ENCODE peak calls at places on chromosome 18, in six cellular contexts. One of them, this sample, is unnamed.
A peak's percentile ranks its signal among the peaks of the same experiment; 100 is the strongest.

GRCh38 chr18:75210274-75211001 is at the start of gene TSHZ1:
- DNase-seq in EH: peak; percentile 92
- DNase-seq in spleen: no peak
- DNase-seq in stimulated activated CD4-positive, alpha-beta T cell treated with anti-CD3 and anti-CD28 coated beads, Interleukin-15, amount 100 ng/mL, for 24 hours: peak; percentile 67
- DNase-seq in uterus: peak; percentile 46
- DNase-seq in RPMI7951: peak; percentile 82
- DNase-seq in this sample: peak; percentile 85

GRCh38 chr18:79825913-79826312 is 28.2 kb downstream of the KCNG2 start:
- DNase-seq in EH: no peak
- DNase-seq in spleen: peak; percentile 91
- DNase-seq in stimulated activated CD4-positive, alpha-beta T cell treated with anti-CD3 and anti-CD28 coated beads, Interleukin-15, amount 100 ng/mL, for 24 hours: no peak
- DNase-seq in uterus: no peak
- DNase-seq in RPMI7951: no peak
- DNase-seq in this sample: no peak

GRCh38 chr18:49015886-49016647 is 65.3 kb upstream of the SMAD7 start:
- DNase-seq in EH: no peak
- DNase-seq in spleen: peak; percentile 41
- DNase-seq in stimulated activated CD4-positive, alpha-beta T cell treated with anti-CD3 and anti-CD28 coated beads, Interleukin-15, amount 100 ng/mL, for 24 hours: no peak
- DNase-seq in uterus: peak; percentile 6
- DNase-seq in RPMI7951: no peak
- DNase-seq in this sample: no peak

GRCh38 chr18:21112140-21112473 is 494 bp upstream of the ROCK1 start:
- DNase-seq in EH: no peak
- DNase-seq in spleen: peak; percentile 93
- DNase-seq in stimulated activated CD4-positive, alpha-beta T cell treated with anti-CD3 and anti-CD28 coated beads, Interleukin-15, amount 100 ng/mL, for 24 hours: peak; percentile 66
- DNase-seq in uterus: peak; percentile 85
- DNase-seq in RPMI7951: no peak
- DNase-seq in this sample: no peak

GRCh38 chr18:62329676-62330454 is 4.8 kb downstream of the TNFRSF11A start:
- DNase-seq in EH: peak; percentile 89
- DNase-seq in spleen: no peak
- DNase-seq in stimulated activated CD4-positive, alpha-beta T cell treated with anti-CD3 and anti-CD28 coated beads, Interleukin-15, amount 100 ng/mL, for 24 hours: peak; percentile 42
- DNase-seq in uterus: no peak
- DNase-seq in RPMI7951: peak; percentile 22
- DNase-seq in this sample: peak; percentile 63

GRCh38 chr18:12443631-12444030 is 35.9 kb downstream of the PRELID3A start:
- DNase-seq in EH: no peak
- DNase-seq in spleen: no peak
- DNase-seq in stimulated activated CD4-positive, alpha-beta T cell treated with anti-CD3 and anti-CD28 coated beads, Interleukin-15, amount 100 ng/mL, for 24 hours: no peak
- DNase-seq in uterus: no peak
- DNase-seq in RPMI7951: no peak
- DNase-seq in this sample: no peak

GRCh38 chr18:31683968-31684278 is 458 bp downstream of the B4GALT6 start:
- DNase-seq in EH: no peak
- DNase-seq in spleen: no peak
- DNase-seq in stimulated activated CD4-positive, alpha-beta T cell treated with anti-CD3 and anti-CD28 coated beads, Interleukin-15, amount 100 ng/mL, for 24 hours: no peak
- DNase-seq in uterus: no peak
- DNase-seq in RPMI7951: no peak
- DNase-seq in this sample: no peak

GRCh38 chr18:53153281-53153680 is 813.3 kb downstream of the DCC start:
- DNase-seq in EH: no peak
- DNase-seq in spleen: no peak
- DNase-seq in stimulated activated CD4-positive, alpha-beta T cell treated with anti-CD3 and anti-CD28 coated beads, Interleukin-15, amount 100 ng/mL, for 24 hours: peak; percentile 1
- DNase-seq in uterus: no peak
- DNase-seq in RPMI7951: no peak
- DNase-seq in this sample: no peak

GRCh38 chr18:63131106-63131943 is 188.2 kb downstream of the BCL2 start:
- DNase-seq in EH: peak; percentile 63
- DNase-seq in spleen: no peak
- DNase-seq in stimulated activated CD4-positive, alpha-beta T cell treated with anti-CD3 and anti-CD28 coated beads, Interleukin-15, amount 100 ng/mL, for 24 hours: peak; percentile 63
- DNase-seq in uterus: peak; percentile 51
- DNase-seq in RPMI7951: peak; percentile 49
- DNase-seq in this sample: peak; percentile 64

GRCh38 chr18:25896178-25896780 is 194.1 kb downstream of the SS18 start:
- DNase-seq in EH: peak; percentile 58
- DNase-seq in spleen: no peak
- DNase-seq in stimulated activated CD4-positive, alpha-beta T cell treated with anti-CD3 and anti-CD28 coated beads, Interleukin-15, amount 100 ng/mL, for 24 hours: peak; percentile 31
- DNase-seq in uterus: no peak
- DNase-seq in RPMI7951: peak; percentile 58
- DNase-seq in this sample: peak; percentile 61

GRCh38 chr18:22189431-22189830 is 20.0 kb downstream of the GATA6 start:
- DNase-seq in EH: no peak
- DNase-seq in spleen: no peak
- DNase-seq in stimulated activated CD4-positive, alpha-beta T cell treated with anti-CD3 and anti-CD28 coated beads, Interleukin-15, amount 100 ng/mL, for 24 hours: no peak
- DNase-seq in uterus: no peak
- DNase-seq in RPMI7951: no peak
- DNase-seq in this sample: no peak